ENCODE peak calls at places on chromosome 15, in five cellular contexts. B is Caki2; I is B cell; X is stimulated activated CD4-positive, alpha-beta T cell treated with anti-CD3 and anti-CD28 coated beads, TNF-alpha, amount 100 ng/mL, for 1 hour; E is mesendoderm. R is an unnamed sample.

GRCh38 chr15:63189955-63190691 is 717 bp downstream of the RAB8B start:
- DNase-seq in B (peak; percentile 19), I (peak; percentile 38), X (no peak), E (peak; percentile 37), R (no peak)

GRCh38 chr15:101288905-101289513 is 6.0 kb downstream of the SNRPA1 start:
- DNase-seq in B (peak; percentile 29), I (peak; percentile 66), X (no peak), E (peak; percentile 64), R (no peak)

GRCh38 chr15:54840999-54841398 is 355.7 kb downstream of the RSL24D1 start:
- DNase-seq in B (no peak), I (no peak), X (no peak), E (peak; percentile 90), R (no peak)

GRCh38 chr15:69976366-69976994 is 121.2 kb downstream of the TLE3 start:
- DNase-seq in B (peak; percentile 38), I (peak; percentile 73), X (peak; percentile 7), E (peak; percentile 70), R (no peak)

GRCh38 chr15:35181538-35181937 is 96.4 kb upstream of the NANOGP8 start:
- DNase-seq in B (no peak), I (no peak), X (no peak), E (no peak), R (no peak)

GRCh38 chr15:65044724-65045481 is at the start of gene SLC51B:
- DNase-seq in B (peak; percentile 78), I (no peak), X (no peak), E (no peak), R (no peak)

GRCh38 chr15:48421362-48421761 is 90.1 kb downstream of the DUT start:
- DNase-seq in B (no peak), I (no peak), X (no peak), E (peak; percentile 38), R (no peak)

GRCh38 chr15:70027518-70027917 is 70.2 kb downstream of the TLE3 start:
- DNase-seq in B (no peak), I (no peak), X (no peak), E (no peak), R (no peak)

GRCh38 chr15:25792128-25792527 is 71.0 kb downstream of the ATP10A start:
- DNase-seq in B (no peak), I (no peak), X (no peak), E (no peak), R (no peak)

GRCh38 chr15:80804970-80805495 is 25.9 kb downstream of the CEMIP start:
- DNase-seq in B (no peak), I (no peak), X (no peak), E (no peak), R (no peak)

GRCh38 chr15:92000709-92001108 is 147.2 kb downstream of the SLCO3A1 start:
- DNase-seq in B (no peak), I (no peak), X (no peak), E (no peak), R (no peak)

GRCh38 chr15:77819841-77820728 is 187.4 kb upstream of the LINGO1 start:
- DNase-seq in B (peak; percentile 56), I (no peak), X (no peak), E (peak; percentile 68), R (no peak)

GRCh38 chr15:68431792-68432401 is at the start of gene ITGA11:
- DNase-seq in B (no peak), I (no peak), X (no peak), E (peak; percentile 63), R (no peak)

GRCh38 chr15:80343610-80344009 is 60.6 kb upstream of the ARNT2 start:
- DNase-seq in B (no peak), I (no peak), X (no peak), E (no peak), R (no peak)

GRCh38 chr15:51849866-51850265 is 20.4 kb downstream of the TMOD3 start:
- DNase-seq in B (no peak), I (no peak), X (no peak), E (no peak), R (no peak)

GRCh38 chr15:99341786-99342185 is 90.5 kb downstream of the LRRC28 start:
- DNase-seq in B (no peak), I (no peak), X (no peak), E (no peak), R (no peak)

GRCh38 chr15:23447107-23447500 is at the start of gene GOLGA6L2:
- DNase-seq in B (peak; percentile 97), I (no peak), X (no peak), E (peak; percentile 51), R (no peak)

GRCh38 chr15:89184886-89185526 is 36.4 kb downstream of the RLBP1 start:
- DNase-seq in B (no peak), I (no peak), X (no peak), E (no peak), R (no peak)

GRCh38 chr15:81480645-81481053 is 106.6 kb upstream of the TMC3 start:
- DNase-seq in B (peak; percentile 48), I (peak; percentile 61), X (no peak), E (peak; percentile 46), R (no peak)

GRCh38 chr15:60720493-60721231 is 241.7 kb upstream of the ICE2 start:
- DNase-seq in B (no peak), I (no peak), X (peak; percentile 23), E (no peak), R (no peak)

GRCh38 chr15:41935566-41936020 is 36.8 kb downstream of the EHD4 start:
- DNase-seq in B (no peak), I (no peak), X (no peak), E (no peak), R (no peak)

GRCh38 chr15:99361541-99362185 is 110.4 kb downstream of the LRRC28 start:
- DNase-seq in B (no peak), I (no peak), X (no peak), E (peak; percentile 19), R (no peak)

GRCh38 chr15:90642464-90643300 is 74.5 kb upstream of the BLM start:
- DNase-seq in B (no peak), I (no peak), X (no peak), E (peak; percentile 43), R (no peak)

GRCh38 chr15:72358532-72359180 is 17.2 kb downstream of the HEXA start:
- DNase-seq in B (no peak), I (no peak), X (no peak), E (no peak), R (peak; percentile 82)

GRCh38 chr15:71194286-71194685 is 79.0 kb downstream of the THSD4 start:
- DNase-seq in B (no peak), I (no peak), X (no peak), E (no peak), R (no peak)

GRCh38 chr15:90563460-90563859 is 33.7 kb downstream of the CRTC3 start:
- DNase-seq in B (no peak), I (no peak), X (no peak), E (no peak), R (no peak)

GRCh38 chr15:90036806-90037509 is 35.8 kb downstream of the ZNF710 start:
- DNase-seq in B (no peak), I (no peak), X (no peak), E (no peak), R (no peak)

GRCh38 chr15:63392355-63393009 is 10.8 kb upstream of the CA12 start:
- DNase-seq in B (no peak), I (no peak), X (no peak), E (no peak), R (no peak)

GRCh38 chr15:89783111-89783860 is 7.2 kb downstream of the MESP2 start:
- DNase-seq in B (no peak), I (no peak), X (no peak), E (peak; percentile 97), R (no peak)

GRCh38 chr15:91853501-91853967 is at the start of gene SLCO3A1:
- DNase-seq in B (peak; percentile 83), I (peak; percentile 29), X (peak; percentile 31), E (peak; percentile 63), R (peak; percentile 44)

GRCh38 chr15:84822774-84823579 is 5.8 kb downstream of the ALPK3 start:
- DNase-seq in B (no peak), I (no peak), X (no peak), E (no peak), R (peak; percentile 71)

GRCh38 chr15:74343127-74343796 is 24.2 kb downstream of the CYP11A1 start:
- DNase-seq in B (no peak), I (no peak), X (no peak), E (no peak), R (no peak)

GRCh38 chr15:25543156-25543555 is 104.3 kb upstream of the UBE3A start:
- DNase-seq in B (no peak), I (no peak), X (no peak), E (no peak), R (peak; percentile 29)

GRCh38 chr15:76150508-76150907 is 90.7 kb downstream of the TMEM266 start:
- DNase-seq in B (no peak), I (peak; percentile 32), X (no peak), E (no peak), R (no peak)

GRCh38 chr15:100942656-100943055 is 23.5 kb downstream of the LRRK1 start:
- DNase-seq in B (no peak), I (no peak), X (no peak), E (no peak), R (no peak)